ENCODE peak calls at places on chromosomes 6 and 20, in four cellular contexts. One of them, this sample, is unnamed.

GRCh38 chr6:147738516-147739187 is 230.2 kb downstream of the SAMD5 start:
- ATAC-seq in heart left ventricle: no peak
- ATAC-seq in A549: no peak
- ATAC-seq in body of pancreas: no peak
- ATAC-seq in this sample: no peak

GRCh38 chr20:38098952-38099351 is 65.4 kb downstream of the RPRD1B start:
- ATAC-seq in body of pancreas: no peak
- ATAC-seq in heart left ventricle: no peak
- ATAC-seq in A549: no peak
- ATAC-seq in this sample: no peak

GRCh38 chr20:6651016-6651415 is 116.5 kb upstream of the BMP2 start:
- ATAC-seq in body of pancreas: no peak
- ATAC-seq in heart left ventricle: peak
- ATAC-seq in A549: no peak
- ATAC-seq in this sample: peak

GRCh38 chr20:51695574-51696303 is 72.5 kb downstream of the ATP9A start:
- ATAC-seq in body of pancreas: peak
- ATAC-seq in heart left ventricle: no peak
- ATAC-seq in A549: peak
- ATAC-seq in this sample: no peak

GRCh38 chr6:95280690-95281273 is 296.6 kb upstream of the MANEA start:
- ATAC-seq in A549: peak
- ATAC-seq in heart left ventricle: no peak
- ATAC-seq in body of pancreas: no peak
- ATAC-seq in this sample: no peak

GRCh38 chr20:11140359-11140758 is 466.6 kb upstream of the JAG1 start:
- ATAC-seq in heart left ventricle: peak
- ATAC-seq in A549: peak
- ATAC-seq in body of pancreas: no peak
- ATAC-seq in this sample: peak

GRCh38 chr6:33558801-33559200 is 21.3 kb downstream of the BAK1 start:
- ATAC-seq in body of pancreas: no peak
- ATAC-seq in heart left ventricle: no peak
- ATAC-seq in A549: no peak
- ATAC-seq in this sample: no peak

GRCh38 chr20:25032478-25033183 is 25.3 kb downstream of the ACSS1 start:
- ATAC-seq in heart left ventricle: peak
- ATAC-seq in A549: peak
- ATAC-seq in body of pancreas: peak
- ATAC-seq in this sample: peak

GRCh38 chr6:116036885-116037284 is 23.8 kb downstream of the FRK start:
- ATAC-seq in heart left ventricle: no peak
- ATAC-seq in A549: peak
- ATAC-seq in body of pancreas: no peak
- ATAC-seq in this sample: no peak

GRCh38 chr20:11675920-11676617 is 241.6 kb upstream of the BTBD3 start:
- ATAC-seq in heart left ventricle: peak
- ATAC-seq in A549: peak
- ATAC-seq in body of pancreas: no peak
- ATAC-seq in this sample: no peak

DNA sequence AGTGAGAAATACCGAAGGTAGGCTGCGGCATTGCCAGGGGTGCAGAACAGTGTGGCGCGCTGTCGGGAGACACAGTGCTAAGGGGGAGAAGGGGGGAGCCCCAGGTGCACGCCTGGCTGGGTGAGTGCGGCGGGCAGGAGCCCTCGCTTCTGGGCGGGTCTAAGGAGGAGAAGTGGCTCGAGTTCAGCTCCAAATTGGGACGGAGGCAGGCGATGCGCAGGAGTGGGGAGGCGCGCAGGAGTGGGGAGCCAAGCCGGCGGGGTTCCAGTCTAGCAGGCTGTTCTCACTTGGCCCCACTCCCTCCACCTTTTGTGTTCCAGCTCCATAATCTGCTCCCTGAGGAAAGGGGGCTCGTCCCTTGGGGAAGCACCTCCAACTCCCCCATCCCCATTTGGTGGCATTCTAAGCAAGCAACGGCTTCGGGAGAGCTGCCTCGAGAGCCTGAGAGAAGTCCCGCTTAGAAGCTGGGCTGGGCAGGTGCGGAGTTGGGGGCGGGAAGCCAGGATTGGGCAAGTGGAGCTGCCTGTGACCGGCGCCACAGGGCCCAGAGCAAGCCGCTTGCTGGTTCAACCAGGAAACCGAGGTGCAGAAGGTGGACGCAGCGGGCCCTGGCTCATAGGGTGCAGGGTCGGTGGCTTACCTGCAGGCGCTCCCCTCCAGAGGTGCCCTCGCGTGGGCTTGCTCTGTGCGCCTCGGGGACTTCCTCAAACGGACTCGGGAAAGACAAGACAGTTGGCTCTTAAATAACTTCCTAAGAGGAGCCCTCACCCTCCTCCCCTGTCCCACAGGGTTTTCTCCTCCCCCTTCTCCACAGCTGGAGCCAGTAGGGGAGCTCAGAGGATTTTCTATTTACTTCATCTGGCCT is at the start of gene F13A1:
- ATAC-seq in heart left ventricle: peak
- ATAC-seq in A549: no peak
- ATAC-seq in body of pancreas: no peak
- ATAC-seq in this sample: peak
- TF ChIP-seq POLR2A in heart left ventricle: no peak
- TF ChIP-seq POLR2A in A549: no peak
- TF ChIP-seq POLR2A in body of pancreas: no peak
- TF ChIP-seq POLR2A in this sample: peak

GRCh38 chr20:327946-328563 is 2.7 kb downstream of the SOX12 start:
- ATAC-seq in A549: no peak
- ATAC-seq in body of pancreas: no peak
- ATAC-seq in heart left ventricle: no peak
- ATAC-seq in this sample: no peak
- H3K27ac ChIP-seq in A549: peak
- H3K27ac ChIP-seq in body of pancreas: peak
- H3K27ac ChIP-seq in heart left ventricle: peak
- H3K27ac ChIP-seq in this sample: peak

GRCh38 chr6:35687658-35688604 is 784 bp downstream of the FKBP5 start:
- ATAC-seq in A549: peak
- ATAC-seq in body of pancreas: peak
- ATAC-seq in heart left ventricle: peak
- ATAC-seq in this sample: no peak

GRCh38 chr6:35690484-35690883 is 1.8 kb upstream of the FKBP5 start:
- ATAC-seq in body of pancreas: no peak
- ATAC-seq in A549: no peak
- ATAC-seq in heart left ventricle: no peak
- ATAC-seq in this sample: no peak

GRCh38 chr6:35686873-35687557 is 1.7 kb downstream of the FKBP5 start:
- ATAC-seq in A549: no peak
- ATAC-seq in body of pancreas: no peak
- ATAC-seq in heart left ventricle: no peak
- ATAC-seq in this sample: no peak

GRCh38 chr6:35686441-35686840 is 2.3 kb downstream of the FKBP5 start:
- ATAC-seq in body of pancreas: no peak
- ATAC-seq in A549: no peak
- ATAC-seq in heart left ventricle: no peak
- ATAC-seq in this sample: no peak

DNA sequence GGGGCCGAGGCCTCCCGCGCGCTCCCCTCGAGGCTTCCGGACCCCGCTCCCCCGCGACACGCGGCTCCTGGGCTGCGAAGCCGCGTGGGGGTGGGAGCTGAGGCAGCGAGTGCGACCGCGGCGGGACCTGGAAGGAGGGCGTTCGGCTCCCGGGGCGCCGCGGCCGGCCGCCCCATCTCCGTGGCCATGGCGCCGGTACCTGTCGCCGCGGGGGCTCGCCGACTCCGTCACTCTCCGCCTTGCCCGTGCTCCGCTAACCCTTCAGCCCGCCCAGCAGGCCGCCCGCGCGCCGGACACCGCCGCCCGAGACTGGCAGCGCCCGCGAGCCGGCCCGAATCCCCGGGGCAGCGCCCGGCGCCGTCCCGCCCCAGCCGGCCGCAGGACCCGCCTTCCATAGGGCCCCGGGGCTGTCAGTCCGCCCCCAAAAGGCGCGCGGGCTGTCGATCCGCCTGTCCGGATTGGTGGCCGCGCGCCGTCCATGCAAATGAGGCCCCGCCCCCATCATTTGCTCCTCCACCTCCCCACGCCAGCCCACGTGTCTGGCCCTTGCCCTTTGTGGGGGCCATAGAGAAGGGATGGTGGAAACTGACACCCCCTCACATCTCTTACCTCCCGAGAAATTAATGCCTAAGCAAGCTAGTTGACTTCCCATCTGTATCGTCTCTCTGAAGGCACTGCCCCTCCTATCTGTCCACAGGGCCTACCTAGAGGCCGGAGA is at the start of gene FKBP5:
- ATAC-seq in body of pancreas: peak
- ATAC-seq in A549: peak
- ATAC-seq in heart left ventricle: peak
- ATAC-seq in this sample: peak
- TF ChIP-seq POLR2A in body of pancreas: peak
- TF ChIP-seq POLR2A in A549: peak
- TF ChIP-seq POLR2A in heart left ventricle: peak
- TF ChIP-seq POLR2A in this sample: peak

GRCh38 chr6:134058622-134059366 is 6.4 kb upstream of the SLC2A12 start:
- ATAC-seq in body of pancreas: peak
- ATAC-seq in A549: no peak
- ATAC-seq in heart left ventricle: peak
- ATAC-seq in this sample: no peak

GRCh38 chr6:134063966-134064445 is 11.6 kb upstream of the SLC2A12 start:
- ATAC-seq in heart left ventricle: peak
- ATAC-seq in A549: peak
- ATAC-seq in body of pancreas: peak
- ATAC-seq in this sample: peak

GRCh38 chr6:134063121-134063965 is 10.9 kb upstream of the SLC2A12 start:
- ATAC-seq in heart left ventricle: no peak
- ATAC-seq in A549: peak
- ATAC-seq in body of pancreas: no peak
- ATAC-seq in this sample: peak

GRCh38 chr6:134060491-134061106 is 8.2 kb upstream of the SLC2A12 start:
- ATAC-seq in body of pancreas: no peak
- ATAC-seq in heart left ventricle: no peak
- ATAC-seq in A549: peak
- ATAC-seq in this sample: peak

DNA sequence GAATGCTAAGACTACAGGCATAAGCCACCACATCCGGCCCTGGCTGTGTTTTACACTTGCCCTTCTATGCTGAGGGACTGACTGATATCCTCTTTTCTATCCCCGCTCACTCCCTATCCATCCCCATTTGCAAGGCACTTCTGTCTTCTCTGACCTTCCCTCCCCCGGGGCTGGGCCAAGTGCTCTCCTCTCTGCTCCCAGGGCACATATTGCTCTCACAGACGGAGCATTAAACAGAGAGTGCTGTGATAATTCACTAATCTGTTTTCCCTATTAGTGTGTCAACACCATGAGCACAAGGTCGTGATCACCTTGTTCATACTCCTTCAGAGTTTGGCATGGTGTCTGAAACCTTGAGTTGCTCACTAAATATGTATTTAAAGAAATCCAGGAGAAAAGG is 9.0 kb upstream of the SLC2A12 start:
- ATAC-seq in body of pancreas: no peak
- ATAC-seq in heart left ventricle: peak
- ATAC-seq in A549: no peak
- ATAC-seq in this sample: no peak
- H3K27ac ChIP-seq in body of pancreas: no peak
- H3K27ac ChIP-seq in heart left ventricle: peak
- H3K27ac ChIP-seq in A549: no peak
- H3K27ac ChIP-seq in this sample: peak

GRCh38 chr6:37204014-37204751 is 34.2 kb downstream of the PIM1 start:
- ATAC-seq in body of pancreas: peak
- ATAC-seq in heart left ventricle: peak
- ATAC-seq in A549: no peak
- ATAC-seq in this sample: no peak

GRCh38 chr6:37207903-37208456 is 38.0 kb downstream of the PIM1 start:
- ATAC-seq in A549: peak
- ATAC-seq in body of pancreas: peak
- ATAC-seq in heart left ventricle: peak
- ATAC-seq in this sample: peak

GRCh38 chr6:37206674-37207073 is 36.7 kb downstream of the PIM1 start:
- ATAC-seq in heart left ventricle: no peak
- ATAC-seq in A549: no peak
- ATAC-seq in body of pancreas: no peak
- ATAC-seq in this sample: no peak

GRCh38 chr6:37205189-37205996 is 35.4 kb downstream of the PIM1 start:
- ATAC-seq in A549: no peak
- ATAC-seq in heart left ventricle: no peak
- ATAC-seq in body of pancreas: no peak
- ATAC-seq in this sample: no peak

GRCh38 chr6:37205997-37206340 is 36.0 kb downstream of the PIM1 start:
- ATAC-seq in heart left ventricle: no peak
- ATAC-seq in A549: no peak
- ATAC-seq in body of pancreas: no peak
- ATAC-seq in this sample: no peak
- TF ChIP-seq POLR2A in heart left ventricle: no peak
- TF ChIP-seq POLR2A in A549: no peak
- TF ChIP-seq POLR2A in body of pancreas: no peak
- TF ChIP-seq POLR2A in this sample: no peak

DNA sequence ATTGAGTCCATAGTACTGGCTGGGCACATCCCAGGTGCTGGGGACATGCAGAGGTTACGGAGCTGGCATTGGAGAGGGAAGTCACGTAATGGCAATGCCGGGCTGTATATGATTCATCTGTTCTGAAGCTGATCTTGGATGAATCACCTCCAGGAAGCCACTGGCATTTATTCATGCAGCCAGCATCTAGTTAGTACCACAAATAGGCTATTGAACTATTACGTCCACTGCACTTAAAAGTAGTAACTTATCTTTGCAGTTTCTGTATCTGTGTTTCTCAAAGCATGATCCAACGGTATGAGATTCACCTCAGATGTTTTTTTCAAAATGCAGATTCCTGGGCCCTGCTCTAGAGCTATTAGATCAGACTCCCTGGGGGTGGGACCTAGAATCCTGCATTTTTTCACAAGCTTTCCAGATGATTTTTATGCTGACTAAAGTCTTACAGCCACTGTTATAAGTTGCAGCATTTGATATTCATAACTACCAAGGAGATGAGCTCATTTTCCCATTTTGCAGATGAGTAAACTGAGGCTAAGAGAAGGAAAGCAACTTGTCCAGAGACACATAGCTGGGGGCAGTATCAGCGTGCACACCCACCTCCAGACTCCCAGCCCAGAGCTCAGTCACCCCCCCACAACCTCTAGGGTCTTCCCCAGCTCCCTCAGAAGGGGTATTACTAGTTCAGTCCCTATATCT is 44.0 kb upstream of the ID1 start:
- ATAC-seq in body of pancreas: no peak
- ATAC-seq in A549: peak
- ATAC-seq in heart left ventricle: peak
- ATAC-seq in this sample: peak
- H3K27ac ChIP-seq in body of pancreas: peak
- H3K27ac ChIP-seq in A549: peak
- H3K27ac ChIP-seq in heart left ventricle: no peak
- H3K27ac ChIP-seq in this sample: peak

This sample was measured in gastroesophageal sphincter.